ENCODE peak calls at places on chromosomes 2 and 18, in four cellular contexts. Y, L, M and Z are unnamed samples.

GRCh38 chr2:47092465-47092864 is 62.6 kb downstream of the STPG4 start:
- DNase-seq in Y (no peak), L (no peak), M (no peak), Z (no peak)

GRCh38 chr2:233498126-233498525 is 68.5 kb downstream of the USP40 start:
- DNase-seq in L (no peak), Y (no peak), M (no peak), Z (no peak)

GRCh38 chr18:31983976-31984375 is 34.6 kb upstream of the RNF125 start:
- DNase-seq in M (no peak), L (no peak), Y (no peak), Z (no peak)

GRCh38 chr2:63862802-63863201 is 21.1 kb downstream of the UGP2 start:
- DNase-seq in M (peak; percentile 37), Y (no peak), L (no peak), Z (no peak)

GRCh38 chr18:5237723-5238370 is 40.8 kb upstream of the AKAIN1 start:
- DNase-seq in Y (peak; percentile 71), L (peak; percentile 78), M (peak; percentile 96), Z (peak; percentile 60)

GRCh38 chr18:50967714-50968661 is at the start of gene ELAC1:
- DNase-seq in Y (peak; percentile 45), L (peak; percentile 47), M (peak; percentile 91), Z (peak; percentile 39)

GRCh38 chr2:109266998-109267854 is 138.2 kb downstream of the SH3RF3 start:
- DNase-seq in M (no peak), L (no peak), Y (no peak), Z (no peak)

GRCh38 chr18:35045121-35045520 is 3.9 kb downstream of the MAPRE2 start:
- DNase-seq in L (no peak), Y (no peak), M (peak; percentile 50), Z (no peak)

GRCh38 chr2:12381543-12382323 is 335.0 kb upstream of the TRIB2 start:
- DNase-seq in Y (no peak), L (no peak), M (no peak), Z (no peak)

GRCh38 chr2:240481720-240482119 is 46.3 kb downstream of the GPC1 start:
- DNase-seq in M (no peak), Y (no peak), L (no peak), Z (no peak)

GRCh38 chr2:113965644-113966043 is 75.8 kb downstream of the ACTR3 start:
- DNase-seq in Y (no peak), L (no peak), M (peak; percentile 48), Z (peak; percentile 17)

GRCh38 chr2:232927793-232928563 is 57.9 kb downstream of the SNORC start:
- DNase-seq in Y (no peak), M (peak; percentile 26), L (no peak), Z (no peak)

GRCh38 chr2:179447839-179448447 is 183.3 kb upstream of the SESTD1 start:
- DNase-seq in Y (no peak), L (no peak), M (peak; percentile 33), Z (no peak)

GRCh38 chr2:216553093-216553478 is 54.4 kb downstream of the RPL37A start:
- DNase-seq in Y (no peak), M (peak; percentile 65), L (no peak), Z (no peak)

GRCh38 chr2:166802475-166802874 is 85.8 kb upstream of the XIRP2 start:
- DNase-seq in Y (no peak), M (no peak), L (no peak), Z (no peak)

GRCh38 chr18:73646196-73646595 is 501.4 kb downstream of the FBXO15 start:
- DNase-seq in Y (no peak), L (no peak), M (no peak), Z (no peak)

GRCh38 chr2:233446616-233447305 is 92.5 kb downstream of the DGKD start:
- DNase-seq in L (no peak), Y (no peak), M (no peak), Z (no peak)

GRCh38 chr2:19369341-19369955 is 11.0 kb upstream of the OSR1 start:
- DNase-seq in L (no peak), M (peak; percentile 74), Y (no peak), Z (no peak)

GRCh38 chr18:2442726-2443275 is 128.5 kb downstream of the METTL4 start:
- DNase-seq in M (peak; percentile 49), Y (no peak), L (no peak), Z (no peak)

GRCh38 chr2:239230318-239231052 is 170.3 kb downstream of the HDAC4 start:
- DNase-seq in L (no peak), Y (no peak), M (no peak), Z (no peak)

GRCh38 chr2:45843136-45843535 is 191.7 kb downstream of the PRKCE start:
- DNase-seq in Y (no peak), L (no peak), M (no peak), Z (no peak)

GRCh38 chr2:109330056-109330455 is 201.1 kb downstream of the SH3RF3 start:
- DNase-seq in M (peak; percentile 50), L (no peak), Y (peak; percentile 58), Z (no peak)

GRCh38 chr18:62037989-62038778 is 145.4 kb upstream of the RNF152 start:
- DNase-seq in M (peak; percentile 42), Y (no peak), L (no peak), Z (no peak)

GRCh38 chr2:136006658-136007057 is 21.2 kb upstream of the DARS1 start:
- DNase-seq in L (no peak), Y (no peak), M (peak; percentile 12), Z (no peak)

GRCh38 chr2:179580378-179581146 is 280.9 kb downstream of the ZNF385B start:
- DNase-seq in Y (no peak), L (no peak), M (no peak), Z (peak; percentile 80)

GRCh38 chr2:226797989-226798421 is 1.6 kb downstream of the IRS1 start:
- DNase-seq in Y (no peak), M (peak; percentile 72), L (no peak), Z (no peak)

GRCh38 chr2:129777757-129778607 is 201.5 kb upstream of the RAB6C start:
- DNase-seq in L (no peak), M (no peak), Y (no peak), Z (no peak)

GRCh38 chr2:127050803-127051115 is 56.2 kb downstream of the BIN1 start:
- DNase-seq in Y (no peak), L (no peak), M (no peak), Z (no peak)

GRCh38 chr2:171432969-171433762 is 624 bp downstream of the METTL8 start:
- DNase-seq in L (peak; percentile 37), M (peak; percentile 66), Y (no peak), Z (no peak)

GRCh38 chr18:32366586-32367538 is 103.8 kb downstream of the GAREM1 start:
- DNase-seq in M (peak; percentile 52), L (no peak), Y (no peak), Z (no peak)

GRCh38 chr2:238158807-238159539 is at the start of gene ERFE:
- DNase-seq in L (peak; percentile 46), M (peak; percentile 69), Y (no peak), Z (no peak)

GRCh38 chr2:232563580-232563979 is 13.1 kb downstream of the EIF4E2 start:
- DNase-seq in M (peak; percentile 84), Y (no peak), L (no peak), Z (no peak)

GRCh38 chr2:43083710-43084698 is 142.4 kb downstream of the ZFP36L2 start:
- DNase-seq in Y (no peak), M (peak; percentile 78), L (no peak), Z (no peak)

GRCh38 chr2:239443666-239444567 is 43.1 kb upstream of the HDAC4 start:
- DNase-seq in M (peak; percentile 70), L (no peak), Y (no peak), Z (no peak)

GRCh38 chr2:10158681-10159080 is 36.1 kb downstream of the RRM2 start:
- DNase-seq in L (no peak), M (no peak), Y (no peak), Z (no peak)